ENCODE peak calls at places on chromosomes 5 and 9, in six cellular contexts. R, T, U, X, N and G are unnamed samples.

GRCh38 chr9:99235874-99236627 is 14.0 kb downstream of the SEC61B start:
- DNase-seq in N (no peak), T (no peak), R (no peak), U (no peak), X (no peak), G (no peak)

GRCh38 chr5:126471875-126472537 is 48.8 kb downstream of the GRAMD2B start:
- DNase-seq in X (peak), U (no peak), T (no peak), N (no peak), R (no peak), G (no peak)

GRCh38 chr5:104179057-104179456 is 616.5 kb upstream of the NUDT12 start:
- DNase-seq in R (no peak), T (peak), U (no peak), N (no peak), X (peak), G (peak)

GRCh38 chr5:124706729-124707361 is 39.6 kb downstream of the ZNF608 start:
- DNase-seq in R (peak), N (no peak), U (no peak), T (peak), X (peak), G (no peak)

GRCh38 chr9:129273136-129273895 is 95.3 kb upstream of the IER5L start:
- DNase-seq in U (no peak), X (no peak), N (no peak), T (peak), R (no peak), G (no peak)

GRCh38 chr9:121376214-121376830 is 6.3 kb upstream of the STOM start:
- DNase-seq in X (peak), R (no peak), U (peak), T (no peak), N (no peak), G (no peak)

GRCh38 chr5:137001026-137001569 is 498.0 kb downstream of the SPOCK1 start:
- DNase-seq in N (no peak), R (no peak), U (no peak), T (no peak), X (no peak), G (no peak)

GRCh38 chr9:86990276-86990675 is 43.0 kb upstream of the GAS1 start:
- DNase-seq in X (no peak), R (no peak), T (no peak), U (no peak), N (no peak), G (no peak)

GRCh38 chr5:39638803-39639202 is 214.0 kb upstream of the DAB2 start:
- DNase-seq in U (no peak), N (no peak), T (no peak), R (no peak), X (no peak), G (no peak)

GRCh38 chr9:86795861-86796497 is 151.3 kb downstream of the GAS1 start:
- DNase-seq in N (no peak), T (peak), U (no peak), X (peak), R (no peak), G (no peak)

GRCh38 chr5:168613396-168613795 is 34.2 kb upstream of the PANK3 start:
- DNase-seq in N (no peak), R (no peak), X (no peak), T (no peak), U (no peak), G (no peak)

GRCh38 chr5:91180506-91180905 is 202.6 kb downstream of the ARRDC3 start:
- DNase-seq in N (no peak), R (no peak), X (no peak), U (no peak), T (no peak), G (no peak)

GRCh38 chr5:11384441-11385250 is 519.6 kb downstream of the CTNND2 start:
- DNase-seq in N (no peak), T (peak), R (no peak), X (no peak), U (no peak), G (no peak)

GRCh38 chr9:27400334-27400875 is 103.5 kb upstream of the EQTN start:
- DNase-seq in U (no peak), T (no peak), N (no peak), X (no peak), R (peak), G (no peak)

GRCh38 chr9:127658431-127658830 is 46.4 kb downstream of the STXBP1 start:
- DNase-seq in U (no peak), T (no peak), N (no peak), R (no peak), X (no peak), G (no peak)